ENCODE peak calls at places on chromosomes 11 and 22, in ten cellular contexts. One of them, this sample, is unnamed. For H3K9me3 and H3K36me3, the result is how much of the 10 kb centered on the place peaks cover.

GRCh38 chr11:126583101-126583500 is 227.6 kb downstream of the ST3GAL4 start:
- DNase-seq in PC-3: no peak
- DNase-seq in fibroblast of lung: no peak
- DNase-seq in kidney: no peak
- DNase-seq in transverse colon: no peak
- DNase-seq in neural progenitor cell: no peak
- DNase-seq in thoracic aorta: no peak
- DNase-seq in Peyer's patch: no peak
- DNase-seq in mammary epithelial cell: no peak
- DNase-seq in psoas muscle: no peak
- DNase-seq in this sample: no peak

GRCh38 chr11:116852261-116853125 is 15.1 kb upstream of the APOA1 start:
- DNase-seq in Peyer's patch: no peak
- DNase-seq in mammary epithelial cell: peak
- DNase-seq in fibroblast of lung: peak
- DNase-seq in PC-3: peak
- DNase-seq in transverse colon: peak
- DNase-seq in neural progenitor cell: no peak
- DNase-seq in kidney: no peak
- DNase-seq in psoas muscle: no peak
- DNase-seq in thoracic aorta: no peak
- DNase-seq in this sample: no peak

GRCh38 chr22:38799265-38800002 is 5.5 kb upstream of the DNAL4 start:
- DNase-seq in transverse colon: no peak
- DNase-seq in fibroblast of lung: no peak
- DNase-seq in Peyer's patch: no peak
- DNase-seq in psoas muscle: no peak
- DNase-seq in kidney: no peak
- DNase-seq in PC-3: no peak
- DNase-seq in neural progenitor cell: no peak
- DNase-seq in thoracic aorta: no peak
- DNase-seq in mammary epithelial cell: no peak
- DNase-seq in this sample: no peak

GRCh38 chr11:74366576-74366975 is 31.7 kb downstream of the PGM2L1 start:
- DNase-seq in transverse colon: no peak
- DNase-seq in Peyer's patch: no peak
- DNase-seq in neural progenitor cell: peak
- DNase-seq in fibroblast of lung: peak
- DNase-seq in PC-3: no peak
- DNase-seq in mammary epithelial cell: no peak
- DNase-seq in kidney: no peak
- DNase-seq in psoas muscle: no peak
- DNase-seq in thoracic aorta: no peak
- DNase-seq in this sample: no peak

GRCh38 chr22:22870577-22871398 is 16.8 kb upstream of the IGLL5 start:
- DNase-seq in kidney: no peak
- DNase-seq in Peyer's patch: no peak
- DNase-seq in PC-3: peak
- DNase-seq in transverse colon: no peak
- DNase-seq in thoracic aorta: no peak
- DNase-seq in neural progenitor cell: peak
- DNase-seq in fibroblast of lung: no peak
- DNase-seq in mammary epithelial cell: no peak
- DNase-seq in psoas muscle: no peak
- DNase-seq in this sample: no peak

GRCh38 chr11:3808846-3809623 is 675 bp downstream of the PGAP2 start:
- DNase-seq in thoracic aorta: no peak
- DNase-seq in neural progenitor cell: peak
- DNase-seq in transverse colon: peak
- DNase-seq in kidney: no peak
- DNase-seq in Peyer's patch: peak
- DNase-seq in psoas muscle: no peak
- DNase-seq in mammary epithelial cell: peak
- DNase-seq in PC-3: peak
- DNase-seq in fibroblast of lung: peak
- DNase-seq in this sample: peak

GRCh38 chr11:118897721-118898310 is 14.1 kb downstream of the CXCR5 start:
- DNase-seq in Peyer's patch: peak
- DNase-seq in fibroblast of lung: no peak
- DNase-seq in PC-3: no peak
- DNase-seq in thoracic aorta: no peak
- DNase-seq in transverse colon: peak
- DNase-seq in mammary epithelial cell: no peak
- DNase-seq in psoas muscle: no peak
- DNase-seq in neural progenitor cell: no peak
- DNase-seq in kidney: peak
- DNase-seq in this sample: no peak

GRCh38 chr11:9351956-9352355 is 32.5 kb upstream of the IPO7 start:
- DNase-seq in neural progenitor cell: no peak
- DNase-seq in kidney: no peak
- DNase-seq in thoracic aorta: no peak
- DNase-seq in transverse colon: no peak
- DNase-seq in psoas muscle: no peak
- DNase-seq in fibroblast of lung: no peak
- DNase-seq in mammary epithelial cell: peak
- DNase-seq in Peyer's patch: no peak
- DNase-seq in PC-3: peak
- DNase-seq in this sample: no peak

GRCh38 chr22:21937041-21937820 is 15.4 kb downstream of the PPM1F start:
- DNase-seq in Peyer's patch: no peak
- DNase-seq in kidney: no peak
- DNase-seq in transverse colon: peak
- DNase-seq in mammary epithelial cell: peak
- DNase-seq in neural progenitor cell: no peak
- DNase-seq in fibroblast of lung: no peak
- DNase-seq in PC-3: peak
- DNase-seq in thoracic aorta: no peak
- DNase-seq in psoas muscle: peak
- DNase-seq in this sample: peak

GRCh38 chr11:76669901-76670474 is 559 bp downstream of the LRRC32 start:
- DNase-seq in PC-3: no peak
- DNase-seq in Peyer's patch: no peak
- DNase-seq in neural progenitor cell: peak
- DNase-seq in thoracic aorta: peak
- DNase-seq in transverse colon: no peak
- DNase-seq in kidney: peak
- DNase-seq in mammary epithelial cell: no peak
- DNase-seq in fibroblast of lung: peak
- DNase-seq in psoas muscle: peak
- DNase-seq in this sample: no peak

GRCh38 chr11:2590951-2591754 is 108.6 kb downstream of the KCNQ1OT1 start:
- DNase-seq in Peyer's patch: peak
- DNase-seq in thoracic aorta: no peak
- DNase-seq in psoas muscle: peak
- DNase-seq in PC-3: no peak
- DNase-seq in kidney: peak
- DNase-seq in transverse colon: no peak
- DNase-seq in neural progenitor cell: no peak
- DNase-seq in fibroblast of lung: no peak
- DNase-seq in mammary epithelial cell: no peak
- DNase-seq in this sample: no peak

GRCh38 chr22:30275625-30276024 is 9.0 kb upstream of the OSM start:
- DNase-seq in fibroblast of lung: no peak
- DNase-seq in mammary epithelial cell: peak
- DNase-seq in PC-3: no peak
- DNase-seq in psoas muscle: no peak
- DNase-seq in kidney: no peak
- DNase-seq in neural progenitor cell: no peak
- DNase-seq in thoracic aorta: no peak
- DNase-seq in Peyer's patch: no peak
- DNase-seq in transverse colon: no peak
- DNase-seq in this sample: no peak

GRCh38 chr11:70202898-70203748 is at the start of gene FADD:
- DNase-seq in thoracic aorta: peak
- DNase-seq in kidney: peak
- DNase-seq in psoas muscle: peak
- DNase-seq in transverse colon: peak
- DNase-seq in fibroblast of lung: peak
- DNase-seq in Peyer's patch: peak
- DNase-seq in neural progenitor cell: peak
- DNase-seq in mammary epithelial cell: peak
- DNase-seq in PC-3: peak
- DNase-seq in this sample: peak

GRCh38 chr11:16921019-16921418 is 93.2 kb downstream of the PLEKHA7 start:
- DNase-seq in kidney: no peak
- DNase-seq in Peyer's patch: no peak
- DNase-seq in fibroblast of lung: no peak
- DNase-seq in thoracic aorta: no peak
- DNase-seq in mammary epithelial cell: no peak
- DNase-seq in psoas muscle: no peak
- DNase-seq in PC-3: no peak
- DNase-seq in transverse colon: no peak
- DNase-seq in neural progenitor cell: no peak
- DNase-seq in this sample: no peak

GRCh38 chr11:19816817-19817216 is 104.2 kb downstream of the NAV2 start:
- DNase-seq in transverse colon: no peak
- DNase-seq in PC-3: no peak
- DNase-seq in kidney: no peak
- DNase-seq in psoas muscle: no peak
- DNase-seq in mammary epithelial cell: no peak
- DNase-seq in Peyer's patch: no peak
- DNase-seq in thoracic aorta: no peak
- DNase-seq in fibroblast of lung: no peak
- DNase-seq in neural progenitor cell: no peak
- DNase-seq in this sample: no peak

GRCh38 chr11:119372260-119373058 is 9.0 kb downstream of the USP2 start:
- DNase-seq in kidney: peak
- DNase-seq in psoas muscle: peak
- DNase-seq in mammary epithelial cell: no peak
- DNase-seq in fibroblast of lung: no peak
- DNase-seq in PC-3: no peak
- DNase-seq in neural progenitor cell: no peak
- DNase-seq in Peyer's patch: no peak
- DNase-seq in transverse colon: no peak
- DNase-seq in thoracic aorta: no peak
- DNase-seq in this sample: peak

GRCh38 chr11:45917286-45917622 is 423 bp downstream of the PEX16 start:
- DNase-seq in Peyer's patch: no peak
- DNase-seq in psoas muscle: no peak
- DNase-seq in fibroblast of lung: no peak
- DNase-seq in PC-3: no peak
- DNase-seq in kidney: peak
- DNase-seq in thoracic aorta: no peak
- DNase-seq in mammary epithelial cell: no peak
- DNase-seq in neural progenitor cell: no peak
- DNase-seq in transverse colon: peak
- DNase-seq in this sample: no peak

GRCh38 chr22:25853501-25853900 is 111.5 kb downstream of the MYO18B start:
- DNase-seq in fibroblast of lung: no peak
- DNase-seq in mammary epithelial cell: no peak
- DNase-seq in neural progenitor cell: no peak
- DNase-seq in psoas muscle: no peak
- DNase-seq in Peyer's patch: no peak
- DNase-seq in transverse colon: no peak
- DNase-seq in thoracic aorta: no peak
- DNase-seq in PC-3: no peak
- DNase-seq in kidney: no peak
- DNase-seq in this sample: no peak
- TF ChIP-seq CTCF in fibroblast of lung: no peak
- TF ChIP-seq CTCF in mammary epithelial cell: no peak
- TF ChIP-seq CTCF in neural progenitor cell: no peak
- TF ChIP-seq CTCF in psoas muscle: no peak
- TF ChIP-seq CTCF in Peyer's patch: no peak
- TF ChIP-seq CTCF in transverse colon: no peak
- TF ChIP-seq CTCF in thoracic aorta: no peak
- TF ChIP-seq CTCF in PC-3: no peak
- TF ChIP-seq CTCF in kidney: no peak
- TF ChIP-seq CTCF in this sample: no peak

GRCh38 chr22:47690586-47690985 is 928.1 kb downstream of the TBC1D22A start:
- DNase-seq in fibroblast of lung: no peak
- DNase-seq in transverse colon: no peak
- DNase-seq in thoracic aorta: no peak
- DNase-seq in PC-3: no peak
- DNase-seq in psoas muscle: no peak
- DNase-seq in neural progenitor cell: no peak
- DNase-seq in mammary epithelial cell: no peak
- DNase-seq in Peyer's patch: no peak
- DNase-seq in kidney: no peak
- DNase-seq in this sample: no peak

GRCh38 chr22:47691152-47691895 is 928.9 kb downstream of the TBC1D22A start:
- DNase-seq in Peyer's patch: no peak
- DNase-seq in fibroblast of lung: no peak
- DNase-seq in psoas muscle: no peak
- DNase-seq in kidney: no peak
- DNase-seq in transverse colon: no peak
- DNase-seq in mammary epithelial cell: no peak
- DNase-seq in thoracic aorta: no peak
- DNase-seq in neural progenitor cell: no peak
- DNase-seq in PC-3: no peak
- DNase-seq in this sample: no peak

GRCh38 chr22:47687776-47688175 is 925.3 kb downstream of the TBC1D22A start:
- DNase-seq in thoracic aorta: no peak
- DNase-seq in neural progenitor cell: no peak
- DNase-seq in Peyer's patch: no peak
- DNase-seq in mammary epithelial cell: no peak
- DNase-seq in fibroblast of lung: no peak
- DNase-seq in PC-3: no peak
- DNase-seq in psoas muscle: no peak
- DNase-seq in transverse colon: no peak
- DNase-seq in kidney: no peak
- DNase-seq in this sample: no peak

GRCh38 chr22:47692811-47693210 is 930.4 kb downstream of the TBC1D22A start:
- DNase-seq in PC-3: no peak
- DNase-seq in Peyer's patch: no peak
- DNase-seq in fibroblast of lung: no peak
- DNase-seq in neural progenitor cell: no peak
- DNase-seq in transverse colon: no peak
- DNase-seq in psoas muscle: no peak
- DNase-seq in mammary epithelial cell: no peak
- DNase-seq in thoracic aorta: no peak
- DNase-seq in kidney: no peak
- DNase-seq in this sample: no peak

GRCh38 chr22:47690166-47690565 is 927.7 kb downstream of the TBC1D22A start:
- DNase-seq in Peyer's patch: no peak
- DNase-seq in neural progenitor cell: no peak
- DNase-seq in psoas muscle: no peak
- DNase-seq in mammary epithelial cell: no peak
- DNase-seq in kidney: no peak
- DNase-seq in PC-3: no peak
- DNase-seq in transverse colon: no peak
- DNase-seq in fibroblast of lung: no peak
- DNase-seq in thoracic aorta: no peak
- DNase-seq in this sample: no peak
- H3K9me3 ChIP-seq in Peyer's patch: under half
- H3K9me3 ChIP-seq in neural progenitor cell: under half
- H3K9me3 ChIP-seq in psoas muscle: under half
- H3K9me3 ChIP-seq in mammary epithelial cell: under half
- H3K9me3 ChIP-seq in kidney: under half
- H3K9me3 ChIP-seq in PC-3: under half
- H3K9me3 ChIP-seq in transverse colon: under half
- H3K9me3 ChIP-seq in fibroblast of lung: under half
- H3K9me3 ChIP-seq in thoracic aorta: under half
- H3K9me3 ChIP-seq in this sample: under half

GRCh38 chr11:13717331-13717730 is 48.9 kb downstream of the FAR1 start:
- DNase-seq in fibroblast of lung: peak
- DNase-seq in thoracic aorta: no peak
- DNase-seq in kidney: no peak
- DNase-seq in Peyer's patch: no peak
- DNase-seq in transverse colon: no peak
- DNase-seq in neural progenitor cell: no peak
- DNase-seq in mammary epithelial cell: peak
- DNase-seq in psoas muscle: no peak
- DNase-seq in PC-3: peak
- DNase-seq in this sample: no peak
- H3K36me3 ChIP-seq in fibroblast of lung: under half
- H3K36me3 ChIP-seq in thoracic aorta: under half
- H3K36me3 ChIP-seq in kidney: under half
- H3K36me3 ChIP-seq in Peyer's patch: under half
- H3K36me3 ChIP-seq in transverse colon: under half
- H3K36me3 ChIP-seq in neural progenitor cell: under half
- H3K36me3 ChIP-seq in mammary epithelial cell: under half
- H3K36me3 ChIP-seq in psoas muscle: under half
- H3K36me3 ChIP-seq in PC-3: under half
- H3K36me3 ChIP-seq in this sample: under half

GRCh38 chr11:94876645-94877445 is 96.5 kb downstream of the CWC15 start:
- DNase-seq in transverse colon: peak
- DNase-seq in fibroblast of lung: peak
- DNase-seq in psoas muscle: peak
- DNase-seq in neural progenitor cell: no peak
- DNase-seq in PC-3: peak
- DNase-seq in thoracic aorta: peak
- DNase-seq in Peyer's patch: peak
- DNase-seq in mammary epithelial cell: peak
- DNase-seq in kidney: peak
- DNase-seq in this sample: peak
- TF ChIP-seq CTCF in transverse colon: peak
- TF ChIP-seq CTCF in fibroblast of lung: peak
- TF ChIP-seq CTCF in psoas muscle: peak
- TF ChIP-seq CTCF in neural progenitor cell: no peak
- TF ChIP-seq CTCF in PC-3: peak
- TF ChIP-seq CTCF in thoracic aorta: no peak
- TF ChIP-seq CTCF in Peyer's patch: no peak
- TF ChIP-seq CTCF in mammary epithelial cell: no peak
- TF ChIP-seq CTCF in kidney: peak
- TF ChIP-seq CTCF in this sample: no peak

This sample was measured in gastrocnemius medialis.